ENCODE peak calls at places on chromosomes 3 and 15, in eight cellular contexts. E is activated CD4-positive, alpha-beta T cell treated with anti-CD3 and anti-CD28 coated beads for 36 hours; S is iPS-NIHi11; V is RPMI8226; W is activated CD8-positive, alpha-beta memory T cell treated with anti-CD3 and anti-CD28 coated beads, Interleukin-2, amount 10 ng/mL, durations not matched to agents 7 days and 5 days; Q is tibial artery; I is NT2/D1; C is fibroblast of mammary gland. M is an unnamed sample.

GRCh38 chr15:25803036-25803435 is 60.1 kb downstream of the ATP10A start:
- DNase-seq in E (no peak), I (no peak), S (no peak), Q (peak; percentile 54), W (no peak), V (no peak), C (no peak), M (no peak)

GRCh38 chr3:122680381-122681293 is at the start of gene PARP14:
- DNase-seq in Q (peak; percentile 83), E (peak; percentile 80), W (peak; percentile 86), S (peak; percentile 55), C (peak; percentile 62), V (peak; percentile 84), I (peak; percentile 20), M (peak; percentile 76)

GRCh38 chr3:50654196-50654595 is 20.5 kb upstream of the DOCK3 start:
- DNase-seq in W (no peak), I (no peak), E (no peak), C (no peak), V (no peak), Q (no peak), S (no peak), M (no peak)

GRCh38 chr3:82354181-82354696 is 592.8 kb upstream of the GBE1 start:
- DNase-seq in C (no peak), V (peak; percentile 10), Q (no peak), E (no peak), S (no peak), W (no peak), I (no peak), M (no peak)

GRCh38 chr3:58004972-58005371 is 3.2 kb upstream of the FLNB start:
- DNase-seq in S (no peak), V (no peak), C (peak; percentile 67), I (no peak), E (no peak), Q (no peak), W (no peak), M (no peak)

GRCh38 chr15:33195283-33195682 is 769 bp upstream of the FMN1 start:
- DNase-seq in Q (no peak), W (no peak), C (peak; percentile 4), I (no peak), E (peak; percentile 8), V (no peak), S (no peak), M (no peak)

GRCh38 chr15:79352206-79352605 is 41.3 kb downstream of the TMED3 start:
- DNase-seq in E (no peak), S (no peak), C (no peak), I (no peak), Q (no peak), V (no peak), W (no peak), M (no peak)

GRCh38 chr15:70056091-70056680 is 41.5 kb downstream of the TLE3 start:
- DNase-seq in V (no peak), W (no peak), E (no peak), C (no peak), I (no peak), Q (peak; percentile 59), S (no peak), M (no peak)

M was measured in H7.